ENCODE peak calls at places on chromosomes 12 and 14, in six cellular contexts. One of them, this sample, is unnamed.

GRCh38 chr12:105226219-105226618 is 9.8 kb downstream of the APPL2 start:
- DNase-seq in mesenteric fat pad: no peak
- DNase-seq in GM10248: peak
- DNase-seq in HTR-8/SVneo: peak
- DNase-seq in cortex of kidney: no peak
- DNase-seq in ELR: peak
- DNase-seq in this sample: no peak

GRCh38 chr12:116687888-116688287 is 50.0 kb downstream of the SPRING1 start:
- DNase-seq in mesenteric fat pad: peak
- DNase-seq in GM10248: peak
- DNase-seq in HTR-8/SVneo: peak
- DNase-seq in cortex of kidney: no peak
- DNase-seq in ELR: peak
- DNase-seq in this sample: peak

GRCh38 chr14:69682607-69683263 is 71.3 kb downstream of the SUSD6 start:
- DNase-seq in mesenteric fat pad: no peak
- DNase-seq in GM10248: no peak
- DNase-seq in HTR-8/SVneo: no peak
- DNase-seq in cortex of kidney: no peak
- DNase-seq in ELR: no peak
- DNase-seq in this sample: no peak

GRCh38 chr12:122917508-122918227 is 21.7 kb upstream of the VPS37B start:
- DNase-seq in mesenteric fat pad: no peak
- DNase-seq in GM10248: no peak
- DNase-seq in HTR-8/SVneo: peak
- DNase-seq in cortex of kidney: no peak
- DNase-seq in ELR: peak
- DNase-seq in this sample: no peak

GRCh38 chr14:91225025-91225424 is 19.5 kb downstream of the GPR68 start:
- DNase-seq in mesenteric fat pad: no peak
- DNase-seq in GM10248: no peak
- DNase-seq in HTR-8/SVneo: no peak
- DNase-seq in cortex of kidney: no peak
- DNase-seq in ELR: peak
- DNase-seq in this sample: no peak

GRCh38 chr12:2806700-2807099 is 5.8 kb upstream of the ITFG2 start:
- DNase-seq in mesenteric fat pad: no peak
- DNase-seq in GM10248: no peak
- DNase-seq in HTR-8/SVneo: no peak
- DNase-seq in cortex of kidney: no peak
- DNase-seq in ELR: no peak
- DNase-seq in this sample: no peak

GRCh38 chr14:22555573-22556011 is 33.4 kb downstream of the DAD1 start:
- DNase-seq in mesenteric fat pad: no peak
- DNase-seq in GM10248: no peak
- DNase-seq in HTR-8/SVneo: no peak
- DNase-seq in cortex of kidney: no peak
- DNase-seq in ELR: peak
- DNase-seq in this sample: no peak

GRCh38 chr12:59972941-59973340 is 377.1 kb downstream of the SLC16A7 start:
- DNase-seq in mesenteric fat pad: no peak
- DNase-seq in GM10248: no peak
- DNase-seq in HTR-8/SVneo: peak
- DNase-seq in cortex of kidney: no peak
- DNase-seq in ELR: peak
- DNase-seq in this sample: no peak

GRCh38 chr12:1737643-1738286 is 46.9 kb downstream of the ADIPOR2 start:
- DNase-seq in mesenteric fat pad: no peak
- DNase-seq in GM10248: no peak
- DNase-seq in HTR-8/SVneo: no peak
- DNase-seq in cortex of kidney: no peak
- DNase-seq in ELR: no peak
- DNase-seq in this sample: no peak

GRCh38 chr14:63499701-63500250 is 43.4 kb downstream of the PPP2R5E start:
- DNase-seq in mesenteric fat pad: no peak
- DNase-seq in GM10248: no peak
- DNase-seq in HTR-8/SVneo: no peak
- DNase-seq in cortex of kidney: no peak
- DNase-seq in ELR: peak
- DNase-seq in this sample: no peak

GRCh38 chr14:37063467-37064240 is 108.8 kb downstream of the SLC25A21 start:
- DNase-seq in mesenteric fat pad: no peak
- DNase-seq in GM10248: no peak
- DNase-seq in HTR-8/SVneo: no peak
- DNase-seq in cortex of kidney: no peak
- DNase-seq in ELR: no peak
- DNase-seq in this sample: no peak

GRCh38 chr14:103483600-103483999 is 39.0 kb downstream of the CKB start:
- DNase-seq in mesenteric fat pad: no peak
- DNase-seq in GM10248: no peak
- DNase-seq in HTR-8/SVneo: no peak
- DNase-seq in cortex of kidney: no peak
- DNase-seq in ELR: peak
- DNase-seq in this sample: no peak

GRCh38 chr14:68785817-68786490 is 6.9 kb downstream of the ZFP36L1 start:
- DNase-seq in mesenteric fat pad: peak
- DNase-seq in GM10248: no peak
- DNase-seq in HTR-8/SVneo: no peak
- DNase-seq in cortex of kidney: no peak
- DNase-seq in ELR: peak
- DNase-seq in this sample: no peak

GRCh38 chr12:52637299-52637698 is 14.7 kb downstream of the KRT2 start:
- DNase-seq in mesenteric fat pad: no peak
- DNase-seq in GM10248: no peak
- DNase-seq in HTR-8/SVneo: no peak
- DNase-seq in cortex of kidney: no peak
- DNase-seq in ELR: no peak
- DNase-seq in this sample: no peak

GRCh38 chr12:11812558-11813421 is 163.3 kb downstream of the ETV6 start:
- DNase-seq in mesenteric fat pad: no peak
- DNase-seq in GM10248: peak
- DNase-seq in HTR-8/SVneo: no peak
- DNase-seq in cortex of kidney: no peak
- DNase-seq in ELR: no peak
- DNase-seq in this sample: peak

GRCh38 chr12:108811411-108812185 is 45.8 kb downstream of the SSH1 start:
- DNase-seq in mesenteric fat pad: peak
- DNase-seq in GM10248: no peak
- DNase-seq in HTR-8/SVneo: no peak
- DNase-seq in cortex of kidney: no peak
- DNase-seq in ELR: no peak
- DNase-seq in this sample: no peak

GRCh38 chr12:111297703-111298426 is 71.0 kb downstream of the PHETA1 start:
- DNase-seq in mesenteric fat pad: no peak
- DNase-seq in GM10248: no peak
- DNase-seq in HTR-8/SVneo: no peak
- DNase-seq in cortex of kidney: no peak
- DNase-seq in ELR: no peak
- DNase-seq in this sample: peak

GRCh38 chr12:76206039-76206676 is 121.7 kb upstream of the NAP1L1 start:
- DNase-seq in mesenteric fat pad: no peak
- DNase-seq in GM10248: no peak
- DNase-seq in HTR-8/SVneo: no peak
- DNase-seq in cortex of kidney: no peak
- DNase-seq in ELR: no peak
- DNase-seq in this sample: no peak

GRCh38 chr12:132522586-132523380 is 32.8 kb downstream of the FBRSL1 start:
- DNase-seq in mesenteric fat pad: no peak
- DNase-seq in GM10248: no peak
- DNase-seq in HTR-8/SVneo: no peak
- DNase-seq in cortex of kidney: no peak
- DNase-seq in ELR: no peak
- DNase-seq in this sample: no peak